ENCODE peak calls at places on chromosomes 5 and 9, in five cellular contexts. Z, R, S, J and P are unnamed samples.

GRCh38 chr5:14946813-14947640 is 75.4 kb upstream of the ANKH start:
- DNase-seq in J (no peak), S (no peak), Z (no peak), R (no peak), P (no peak)

GRCh38 chr9:123268240-123268949 is at the start of gene STRBP:
- DNase-seq in Z (peak; percentile 74), R (peak; percentile 90), J (peak; percentile 69), S (peak; percentile 91), P (peak; percentile 79)

GRCh38 chr5:178387856-178388190 is 155.2 kb upstream of the PHYKPL start:
- DNase-seq in S (no peak), Z (no peak), J (no peak), R (no peak), P (no peak)

GRCh38 chr9:61666849-61667371 is 477.1 kb downstream of the SPATA31A7 start:
- DNase-seq in S (no peak), Z (no peak), J (no peak), R (no peak), P (no peak)

GRCh38 chr5:9194509-9194908 is 351.4 kb downstream of the SEMA5A start:
- DNase-seq in S (no peak), J (no peak), Z (no peak), R (no peak), P (no peak)

GRCh38 chr5:109412981-109413402 is 3.2 kb upstream of the PJA2 start:
- DNase-seq in Z (no peak), S (no peak), R (no peak), J (no peak), P (no peak)

GRCh38 chr9:132543960-132544359 is 38.4 kb upstream of the BARHL1 start:
- DNase-seq in R (no peak), Z (no peak), J (no peak), S (no peak), P (no peak)

GRCh38 chr9:135928731-135929655 is 21.6 kb upstream of the CAMSAP1 start:
- DNase-seq in S (no peak), J (no peak), Z (no peak), R (no peak), P (no peak)

GRCh38 chr5:140631831-140632365 is 1.1 kb downstream of the CD14 start:
- DNase-seq in Z (no peak), R (no peak), J (no peak), S (peak; percentile 9), P (no peak)

GRCh38 chr5:149995385-149996085 is 4.9 kb downstream of the TIGD6 start:
- DNase-seq in J (no peak), Z (no peak), S (no peak), R (peak; percentile 27), P (peak; percentile 35)

GRCh38 chr5:119315516-119315949 is 40.3 kb upstream of the TNFAIP8 start:
- DNase-seq in J (no peak), Z (no peak), S (peak; percentile 39), R (no peak), P (no peak)

GRCh38 chr5:174180639-174181038 is 135.1 kb downstream of the NSG2 start:
- DNase-seq in R (no peak), J (no peak), Z (no peak), S (no peak), P (no peak)

GRCh38 chr9:87596862-87597261 is 99.2 kb downstream of the DAPK1 start:
- DNase-seq in J (no peak), S (no peak), Z (no peak), R (no peak), P (no peak)

GRCh38 chr5:87151547-87151946 is 116.1 kb upstream of the RASA1 start:
- DNase-seq in R (no peak), S (no peak), J (no peak), Z (peak; percentile 4), P (no peak)

GRCh38 chr9:2271426-2271825 is 256.3 kb downstream of the SMARCA2 start:
- DNase-seq in S (no peak), J (no peak), Z (peak; percentile 24), R (no peak), P (no peak)

GRCh38 chr9:11088826-11089374 is 476.1 kb upstream of the PTPRD start:
- DNase-seq in R (no peak), J (no peak), Z (no peak), S (no peak), P (no peak)

GRCh38 chr5:141618030-141618803 is 583 bp downstream of the DIAPH1 start:
- DNase-seq in Z (no peak), R (no peak), S (peak; percentile 35), J (no peak), P (no peak)

GRCh38 chr5:127878174-127878750 is 175.1 kb downstream of the CCDC192 start:
- DNase-seq in S (no peak), Z (no peak), R (no peak), J (no peak), P (no peak)

GRCh38 chr5:64594601-64595518 is 89.0 kb downstream of the RGS7BP start:
- DNase-seq in Z (no peak), S (no peak), R (peak; percentile 50), J (no peak), P (no peak)

GRCh38 chr9:137467161-137467581 is 8.0 kb upstream of the NSMF start:
- DNase-seq in S (no peak), Z (no peak), J (no peak), R (no peak), P (no peak)

GRCh38 chr9:91419222-91420191 is 4.1 kb downstream of the NFIL3 start:
- DNase-seq in S (no peak), Z (peak; percentile 92), J (no peak), R (no peak), P (no peak)

GRCh38 chr5:75656311-75657003 is 45.2 kb downstream of the ANKDD1B start:
- DNase-seq in S (no peak), J (no peak), Z (no peak), R (no peak), P (peak; percentile 16)

GRCh38 chr9:38067892-38068615 is 973 bp downstream of the SHB start:
- DNase-seq in S (no peak), Z (no peak), R (no peak), J (no peak), P (no peak)

GRCh38 chr5:94245608-94246007 is 372.8 kb downstream of the KIAA0825 start:
- DNase-seq in Z (no peak), J (no peak), S (no peak), R (no peak), P (no peak)

GRCh38 chr5:158212915-158213314 is 354.0 kb upstream of the CLINT1 start:
- DNase-seq in J (no peak), R (no peak), S (no peak), Z (no peak), P (no peak)

GRCh38 chr5:45454114-45454513 is 242.1 kb downstream of the HCN1 start:
- DNase-seq in R (no peak), J (no peak), S (no peak), Z (no peak), P (no peak)

GRCh38 chr5:168404366-168404765 is 81.9 kb upstream of the RARS1 start:
- DNase-seq in R (peak; percentile 45), S (no peak), Z (no peak), J (no peak), P (peak; percentile 42)

GRCh38 chr9:23117621-23118020 is 671.0 kb downstream of the DMRTA1 start:
- DNase-seq in R (no peak), J (no peak), Z (no peak), S (no peak), P (no peak)